ENCODE peak calls at places on chromosomes 6 and 20, in nine cellular contexts. U is effector memory CD4-positive, alpha-beta T cell; B is HCT116; R is CD4-positive, alpha-beta memory T cell; C is AG04450; T is small intestine; O is spleen; H is BE2C; L is CD4-positive, CD25-positive, alpha-beta regulatory T cell. Q is an unnamed sample. For H3K9me3, the result is how much of the 10 kb centered on the place peaks cover.

GRCh38 chr6:90463359-90463758 is 123.5 kb downstream of the MAP3K7 start:
- DNase-seq in U (peak), B (no peak), R (peak), C (no peak), T (peak), O (no peak), H (no peak), L (peak), Q (no peak)

GRCh38 chr6:41733707-41734665 is 1.4 kb downstream of the TFEB start:
- DNase-seq in U (peak), B (peak), R (peak), C (peak), T (peak), O (peak), H (peak), L (peak), Q (peak)

GRCh38 chr6:110939429-110939828 is 19.1 kb upstream of the GTF3C6 start:
- DNase-seq in U (no peak), B (no peak), R (no peak), C (no peak), T (no peak), O (no peak), H (no peak), L (no peak), Q (no peak)

GRCh38 chr20:23161968-23162696 is 76.0 kb upstream of the CD93 start:
- DNase-seq in U (no peak), B (no peak), R (no peak), C (no peak), T (peak), O (peak), H (no peak), L (no peak), Q (peak)

GRCh38 chr20:45095753-45096371 is 5.1 kb downstream of the KCNS1 start:
- DNase-seq in U (peak), B (peak), R (peak), C (no peak), T (peak), O (no peak), H (peak), L (peak), Q (peak)

GRCh38 chr20:17636523-17637412 is 45.3 kb downstream of the RRBP1 start:
- DNase-seq in U (no peak), B (no peak), R (no peak), C (no peak), T (no peak), O (no peak), H (peak), L (no peak), Q (peak)

GRCh38 chr6:41111017-41111416 is 38.2 kb downstream of the NFYA start:
- DNase-seq in U (no peak), B (no peak), R (no peak), C (no peak), T (no peak), O (no peak), H (no peak), L (no peak), Q (no peak)

GRCh38 chr6:72287801-72288200 is 334.1 kb upstream of the KCNQ5 start:
- DNase-seq in U (no peak), B (no peak), R (no peak), C (no peak), T (no peak), O (no peak), H (no peak), L (no peak), Q (no peak)

DNA sequence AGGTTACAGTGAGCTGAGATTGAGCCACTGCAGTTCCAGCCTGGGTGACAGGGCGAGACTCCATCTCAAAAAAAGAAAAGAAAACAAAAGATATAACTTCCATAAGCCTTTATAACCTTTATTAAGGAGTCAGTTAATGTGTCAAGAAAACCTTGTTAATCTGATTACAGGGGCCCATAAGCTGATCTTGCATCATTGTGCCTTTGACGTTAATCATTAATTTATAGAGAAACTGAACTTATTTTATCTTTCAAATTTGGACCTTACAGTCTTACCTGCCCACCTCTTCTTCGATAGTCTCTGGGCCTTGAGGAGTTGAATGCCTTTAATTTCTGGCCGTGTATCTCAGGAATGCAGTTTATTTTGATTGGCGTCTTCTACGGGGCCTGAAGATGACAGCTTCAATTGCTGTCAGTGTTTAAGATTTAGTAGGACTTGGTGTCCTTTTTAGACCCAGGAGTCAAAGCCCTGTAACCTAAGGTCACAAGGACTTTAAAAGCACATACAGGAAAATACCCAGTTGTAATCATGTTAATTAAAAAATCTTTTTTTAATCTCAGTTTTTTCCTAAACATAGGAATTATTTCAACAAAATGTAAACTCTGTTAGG is 5.8 kb downstream of the ACOT13 start:
- DNase-seq in U (no peak), B (no peak), R (no peak), C (no peak), T (peak), O (no peak), H (no peak), L (no peak), Q (no peak)
- H3K9me3 ChIP-seq in U (under half), B (under half), R (under half), C (under half), T (under half), O (under half), H (under half), L (under half), Q (under half)

DNA sequence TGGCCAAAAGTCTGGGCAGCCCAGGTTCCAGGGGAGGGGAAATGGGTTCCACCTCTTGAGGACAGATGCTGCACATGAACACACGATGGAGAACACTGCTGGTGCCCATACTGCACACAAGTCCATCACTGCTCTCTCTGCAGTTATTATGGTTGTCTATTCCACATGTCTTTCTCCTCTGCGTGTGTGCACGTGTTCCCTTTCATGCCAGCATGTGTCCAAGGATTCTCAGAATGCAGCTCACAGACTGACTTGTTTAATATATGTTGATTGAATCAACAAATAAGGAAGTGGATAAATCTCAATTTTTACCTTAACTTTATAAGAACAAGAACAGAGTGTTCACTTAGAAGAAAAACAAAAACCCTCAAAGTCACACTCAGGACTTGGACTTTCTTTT is 158.9 kb downstream of the FNDC1 start:
- DNase-seq in U (no peak), B (no peak), R (no peak), C (no peak), T (no peak), O (no peak), H (no peak), L (no peak), Q (no peak)
- H3K9me3 ChIP-seq in U (under half), B (under half), R (under half), C (under half), T (under half), O (under half), H (under half), L (under half), Q (under half)

DNA sequence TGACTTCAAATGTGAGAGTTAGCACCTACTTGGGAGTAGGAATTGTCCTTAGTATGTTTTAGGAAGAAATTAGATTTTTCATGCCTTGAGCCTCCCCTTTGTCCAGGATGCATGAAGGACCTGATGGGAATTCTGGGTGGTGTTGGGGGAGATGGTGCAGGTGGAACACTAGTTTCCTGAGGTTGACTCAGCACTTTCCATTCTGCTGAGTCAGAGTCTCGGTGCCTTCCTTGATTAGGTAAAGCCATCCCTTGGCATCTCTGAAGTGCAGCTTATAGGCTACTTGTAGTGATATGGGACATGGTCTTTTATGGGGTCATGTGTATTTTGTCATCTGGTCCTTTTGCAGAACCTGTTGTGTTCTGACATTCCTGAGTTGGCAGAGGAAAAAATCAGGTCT is 105.3 kb downstream of the PHACTR3 start:
- DNase-seq in U (no peak), B (no peak), R (no peak), C (no peak), T (no peak), O (no peak), H (no peak), L (no peak), Q (no peak)
- H3K9me3 ChIP-seq in U (under half), B (under half), R (under half), C (under half), T (under half), O (under half), H (under half), L (under half), Q (under half)

GRCh38 chr6:52286798-52287432 is 2.4 kb upstream of the MCM3 start:
- DNase-seq in U (no peak), B (peak), R (peak), C (peak), T (peak), O (no peak), H (peak), L (peak), Q (peak)
- H3K9me3 ChIP-seq in U (under half), B (under half), R (under half), C (under half), T (under half), O (under half), H (under half), L (under half), Q (under half)

GRCh38 chr6:155341130-155341828 is 27.0 kb upstream of the TFB1M start:
- DNase-seq in U (no peak), B (no peak), R (no peak), C (no peak), T (no peak), O (no peak), H (no peak), L (no peak), Q (no peak)
- H3K9me3 ChIP-seq in U (under half), B (under half), R (under half), C (under half), T (under half), O (under half), H (under half), L (under half), Q (under half)

DNA sequence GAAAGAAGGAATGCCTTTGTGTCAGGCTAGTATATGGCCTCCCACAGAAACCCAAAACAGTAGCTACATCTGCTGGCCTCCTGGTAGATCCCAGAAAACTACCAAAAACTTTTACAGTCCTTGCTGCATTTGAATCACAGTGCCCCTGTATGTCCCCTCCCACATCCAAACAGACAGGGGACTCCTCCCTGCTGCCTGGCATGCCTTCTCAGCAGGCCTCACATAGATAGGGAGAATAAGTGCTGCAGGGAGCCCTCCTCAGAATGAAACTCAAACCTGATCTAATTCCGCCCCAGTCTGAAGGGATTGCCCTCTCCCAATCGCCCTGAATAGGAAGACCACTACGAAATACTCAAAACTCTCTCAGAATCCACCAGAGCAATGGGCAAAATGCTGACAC is 14.1 kb upstream of the DEFB116 start:
- DNase-seq in U (no peak), B (no peak), R (no peak), C (no peak), T (no peak), O (no peak), H (no peak), L (no peak), Q (no peak)
- H3K9me3 ChIP-seq in U (under half), B (under half), R (under half), C (under half), T (under half), O (under half), H (under half), L (under half), Q (under half)